ENCODE peak calls at places on chromosomes 2 and 18, in six cellular contexts. R is OCI-LY7; Y is iPS-NIHi11; X is endothelial cell; A is tibial artery; L is stimulated activated CD8-positive, alpha-beta memory T cell treated with anti-CD3 and anti-CD28 coated beads, Interleukin-12 subunit alpha, Interleukin-12 subunit beta, amount 100 ng/mL, for 1 hour. B is an unnamed sample.

GRCh38 chr18:46069524-46069923 is 2.5 kb downstream of the PSTPIP2 start:
- DNase-seq in R (no peak), Y (no peak), L (no peak), X (no peak), A (no peak), B (no peak)

GRCh38 chr2:188293601-188294482 is 2.2 kb downstream of the GULP1 start:
- DNase-seq in Y (no peak), L (no peak), R (no peak), A (peak), X (peak), B (peak)

GRCh38 chr2:85579266-85579935 is 2.0 kb downstream of the VAMP8 start:
- DNase-seq in L (no peak), A (peak), Y (no peak), R (peak), X (no peak), B (peak)

GRCh38 chr2:26612522-26613240 is 28.5 kb downstream of the CIB4 start:
- DNase-seq in Y (no peak), L (no peak), A (peak), X (no peak), R (no peak), B (peak)

GRCh38 chr2:105449083-105449482 is 50.2 kb upstream of the FHL2 start:
- DNase-seq in X (no peak), A (no peak), Y (no peak), L (no peak), R (no peak), B (no peak)

GRCh38 chr2:207505728-207506127 is 24.0 kb upstream of the CREB1 start:
- DNase-seq in L (no peak), A (no peak), Y (peak), X (no peak), R (no peak), B (no peak)

GRCh38 chr2:71337776-71338175 is 6.2 kb downstream of the ZNF638 start:
- DNase-seq in X (no peak), Y (no peak), A (no peak), L (no peak), R (no peak), B (no peak)

GRCh38 chr2:3222636-3223035 is 155.0 kb downstream of the EIPR1 start:
- DNase-seq in L (no peak), A (no peak), Y (no peak), R (no peak), X (no peak), B (no peak)

GRCh38 chr2:236769981-236770671 is 200.5 kb downstream of the ACKR3 start:
- DNase-seq in Y (no peak), X (no peak), R (no peak), L (no peak), A (no peak), B (no peak)

GRCh38 chr2:234500394-234501006 is 3.6 kb upstream of the ARL4C start:
- DNase-seq in L (peak), R (peak), A (peak), X (peak), Y (peak), B (peak)

GRCh38 chr2:179751184-179751809 is 110.1 kb downstream of the ZNF385B start:
- DNase-seq in X (no peak), R (peak), L (no peak), Y (peak), A (no peak), B (no peak)

GRCh38 chr18:66193938-66194337 is 410.0 kb downstream of the CDH19 start:
- DNase-seq in R (no peak), Y (no peak), L (no peak), A (no peak), X (no peak), B (no peak)

GRCh38 chr18:59721214-59721613 is 24.0 kb upstream of the CCBE1 start:
- DNase-seq in Y (no peak), X (no peak), R (no peak), L (no peak), A (no peak), B (no peak)

GRCh38 chr2:133040175-133040574 is 370.2 kb upstream of the LYPD1 start:
- DNase-seq in L (no peak), A (no peak), Y (no peak), R (no peak), X (no peak), B (no peak)

GRCh38 chr18:52747869-52748268 is 407.9 kb downstream of the DCC start:
- DNase-seq in L (no peak), Y (no peak), A (no peak), X (no peak), R (no peak), B (no peak)

GRCh38 chr18:20971886-20972267 is 139.7 kb downstream of the ROCK1 start:
- DNase-seq in X (peak), L (no peak), Y (peak), A (no peak), R (peak), B (no peak)

GRCh38 chr18:62977512-62977911 is 262.2 kb downstream of the PHLPP1 start:
- DNase-seq in Y (no peak), X (no peak), A (no peak), L (no peak), R (no peak), B (no peak)

GRCh38 chr2:42105330-42106256 is 57.8 kb downstream of the PKDCC start:
- DNase-seq in R (peak), X (no peak), L (peak), Y (no peak), A (peak), B (no peak)

GRCh38 chr2:180520206-180520605 is 460.2 kb upstream of the UBE2E3 start:
- DNase-seq in X (no peak), A (no peak), Y (no peak), R (no peak), L (no peak), B (no peak)

GRCh38 chr2:122451040-122451439 is 695.6 kb downstream of the TSN start:
- DNase-seq in Y (peak), A (no peak), R (peak), L (no peak), X (peak), B (no peak)

GRCh38 chr2:106366145-106366544 is 102.1 kb downstream of the RGPD3 start:
- DNase-seq in R (no peak), L (no peak), Y (no peak), X (no peak), A (no peak), B (no peak)

GRCh38 chr2:66370824-66371223 is 64.1 kb upstream of the MEIS1 start:
- DNase-seq in X (no peak), Y (no peak), R (no peak), L (no peak), A (no peak), B (no peak)

GRCh38 chr2:3823748-3824147 is 120.4 kb downstream of the DCDC2C start:
- DNase-seq in L (no peak), A (no peak), Y (no peak), X (no peak), R (no peak), B (no peak)

GRCh38 chr2:161123531-161124030 is 36.6 kb upstream of the TANK start:
- DNase-seq in Y (peak), R (no peak), X (no peak), A (no peak), L (no peak), B (no peak)